ENCODE peak calls at places on chromosomes 12 and 14, in seven cellular contexts. H is B cell; E is iris pigment epithelial cell; K is NCI-H2029; V is amygdala; P is endothelial cell of umbilical vein; S is stimulated activated effector memory CD8-positive, alpha-beta T cell treated with anti-CD3 and anti-CD28 coated beads, Interleukin-12 subunit alpha, Interleukin-12 subunit beta, amount 100 ng/mL, for 72 hours. X is an unnamed sample.

GRCh38 chr14:66284346-66284745 is 201.8 kb upstream of the CCDC196 start:
- DNase-seq in H (no peak), E (peak), K (no peak), V (no peak), P (no peak), S (no peak), X (no peak)

GRCh38 chr12:20641127-20641526 is 54.0 kb upstream of the SLCO1C1 start:
- DNase-seq in H (no peak), E (no peak), K (no peak), V (no peak), P (no peak), S (no peak), X (no peak)

GRCh38 chr12:70733385-70733784 is 96.2 kb upstream of the PTPRB start:
- DNase-seq in H (peak), E (peak), K (peak), V (no peak), P (peak), S (no peak), X (peak)

GRCh38 chr14:77955816-77956796 is 156.2 kb downstream of the ADCK1 start:
- DNase-seq in H (no peak), E (no peak), K (no peak), V (no peak), P (no peak), S (no peak), X (no peak)

GRCh38 chr14:88559852-88560251 is 3.0 kb upstream of the ZC3H14 start:
- DNase-seq in H (no peak), E (peak), K (no peak), V (no peak), P (no peak), S (no peak), X (no peak)

GRCh38 chr14:93712838-93713724 is 75.2 kb downstream of the PRIMA1 start:
- DNase-seq in H (no peak), E (no peak), K (no peak), V (no peak), P (no peak), S (no peak), X (no peak)

GRCh38 chr12:102596687-102597086 is 116.3 kb upstream of the IGF1 start:
- DNase-seq in H (no peak), E (no peak), K (no peak), V (no peak), P (no peak), S (no peak), X (no peak)

GRCh38 chr12:68530965-68531364 is 79.7 kb upstream of the RAP1B start:
- DNase-seq in H (no peak), E (peak), K (no peak), V (no peak), P (peak), S (no peak), X (no peak)

GRCh38 chr12:120586860-120587259 is 5.7 kb upstream of the POP5 start:
- DNase-seq in H (no peak), E (no peak), K (no peak), V (no peak), P (no peak), S (no peak), X (no peak)

GRCh38 chr14:77011226-77011762 is 17.2 kb downstream of the IRF2BPL start:
- DNase-seq in H (no peak), E (no peak), K (no peak), V (no peak), P (no peak), S (no peak), X (no peak)

GRCh38 chr14:93972618-93973205 is 3.7 kb downstream of the ASB2 start:
- DNase-seq in H (no peak), E (no peak), K (no peak), V (no peak), P (no peak), S (no peak), X (no peak)

GRCh38 chr14:45838597-45838996 is 585.6 kb upstream of the MIS18BP1 start:
- DNase-seq in H (no peak), E (no peak), K (no peak), V (no peak), P (no peak), S (no peak), X (peak)